ENCODE peak calls at places on chromosomes 3 and 15, in seven cellular contexts. G is uterus, V is stomach, Z is body of pancreas, T is K562, X is ovary, R is spleen. C is an unnamed sample.

GRCh38 chr3:55474213-55474632 is 12.9 kb downstream of the WNT5A start:
- DNase-seq in G (no peak), V (no peak), Z (no peak), T (no peak), X (no peak), R (no peak), C (no peak)

GRCh38 chr3:131216801-131217200 is 164.8 kb upstream of the NUDT16 start:
- DNase-seq in G (no peak), V (peak; percentile 25), Z (no peak), T (peak; percentile 16), X (peak; percentile 20), R (no peak), C (peak; percentile 42)

GRCh38 chr3:4642611-4643010 is 149.5 kb downstream of the ITPR1 start:
- DNase-seq in G (no peak), V (no peak), Z (no peak), T (no peak), X (no peak), R (no peak), C (no peak)

GRCh38 chr3:7263347-7264195 is 402.7 kb downstream of the GRM7 start:
- DNase-seq in G (no peak), V (no peak), Z (no peak), T (no peak), X (no peak), R (no peak), C (no peak)

GRCh38 chr3:114928989-114929620 is 218.0 kb downstream of the ZBTB20 start:
- DNase-seq in G (no peak), V (no peak), Z (no peak), T (no peak), X (no peak), R (no peak), C (no peak)

GRCh38 chr15:91855684-91856553 is 2.4 kb downstream of the SLCO3A1 start:
- DNase-seq in G (no peak), V (peak; percentile 55), Z (peak; percentile 24), T (no peak), X (no peak), R (no peak), C (no peak)

GRCh38 chr3:32432711-32433530 is 41.3 kb downstream of the CMTM7 start:
- DNase-seq in G (no peak), V (no peak), Z (no peak), T (no peak), X (no peak), R (no peak), C (no peak)

GRCh38 chr3:75059120-75059519 is 444.7 kb upstream of the CNTN3 start:
- DNase-seq in G (no peak), V (no peak), Z (no peak), T (no peak), X (no peak), R (no peak), C (no peak)

GRCh38 chr3:47163023-47163989 is 607 bp downstream of the SETD2 start:
- DNase-seq in G (peak; percentile 38), V (peak; percentile 48), Z (peak; percentile 55), T (peak; percentile 56), X (peak; percentile 41), R (peak; percentile 91), C (peak; percentile 38)

GRCh38 chr3:31908391-31909097 is 72.5 kb downstream of the OSBPL10 start:
- DNase-seq in G (no peak), V (no peak), Z (no peak), T (no peak), X (no peak), R (no peak), C (no peak)

GRCh38 chr15:27846722-27847420 is 252.2 kb downstream of the OCA2 start:
- DNase-seq in G (no peak), V (no peak), Z (no peak), T (no peak), X (no peak), R (no peak), C (no peak)

GRCh38 chr15:40358492-40359353 is 704 bp downstream of the DISP2 start:
- DNase-seq in G (no peak), V (no peak), Z (no peak), T (peak; percentile 61), X (no peak), R (peak; percentile 89), C (no peak)

GRCh38 chr3:135874035-135874434 is 91.5 kb upstream of the PPP2R3A start:
- DNase-seq in G (no peak), V (no peak), Z (no peak), T (no peak), X (no peak), R (no peak), C (no peak)

GRCh38 chr3:8523041-8523440 is 21.4 kb downstream of the LMCD1 start:
- DNase-seq in G (no peak), V (no peak), Z (no peak), T (no peak), X (no peak), R (no peak), C (no peak)

GRCh38 chr3:10964537-10965167 is 27.9 kb upstream of the SLC6A1 start:
- DNase-seq in G (no peak), V (no peak), Z (no peak), T (peak; percentile 51), X (no peak), R (no peak), C (peak; percentile 25)

GRCh38 chr3:42572278-42572677 is 9.5 kb downstream of the SEC22C start:
- DNase-seq in G (no peak), V (no peak), Z (peak; percentile 26), T (peak; percentile 75), X (no peak), R (no peak), C (peak; percentile 48)

GRCh38 chr3:13145131-13145825 is 72.0 kb upstream of the IQSEC1 start:
- DNase-seq in G (no peak), V (no peak), Z (no peak), T (peak; percentile 56), X (no peak), R (peak; percentile 32), C (no peak)

GRCh38 chr15:96657096-96657495 is 326.6 kb downstream of the NR2F2 start:
- DNase-seq in G (no peak), V (no peak), Z (no peak), T (no peak), X (no peak), R (no peak), C (no peak)

GRCh38 chr3:170724599-170724998 is 138.7 kb upstream of the SLC7A14 start:
- DNase-seq in G (peak; percentile 45), V (no peak), Z (peak; percentile 11), T (no peak), X (peak; percentile 49), R (no peak), C (no peak)

GRCh38 chr3:61605589-61606175 is 44.3 kb downstream of the PTPRG start:
- DNase-seq in G (no peak), V (no peak), Z (no peak), T (no peak), X (no peak), R (no peak), C (no peak)

DNA sequence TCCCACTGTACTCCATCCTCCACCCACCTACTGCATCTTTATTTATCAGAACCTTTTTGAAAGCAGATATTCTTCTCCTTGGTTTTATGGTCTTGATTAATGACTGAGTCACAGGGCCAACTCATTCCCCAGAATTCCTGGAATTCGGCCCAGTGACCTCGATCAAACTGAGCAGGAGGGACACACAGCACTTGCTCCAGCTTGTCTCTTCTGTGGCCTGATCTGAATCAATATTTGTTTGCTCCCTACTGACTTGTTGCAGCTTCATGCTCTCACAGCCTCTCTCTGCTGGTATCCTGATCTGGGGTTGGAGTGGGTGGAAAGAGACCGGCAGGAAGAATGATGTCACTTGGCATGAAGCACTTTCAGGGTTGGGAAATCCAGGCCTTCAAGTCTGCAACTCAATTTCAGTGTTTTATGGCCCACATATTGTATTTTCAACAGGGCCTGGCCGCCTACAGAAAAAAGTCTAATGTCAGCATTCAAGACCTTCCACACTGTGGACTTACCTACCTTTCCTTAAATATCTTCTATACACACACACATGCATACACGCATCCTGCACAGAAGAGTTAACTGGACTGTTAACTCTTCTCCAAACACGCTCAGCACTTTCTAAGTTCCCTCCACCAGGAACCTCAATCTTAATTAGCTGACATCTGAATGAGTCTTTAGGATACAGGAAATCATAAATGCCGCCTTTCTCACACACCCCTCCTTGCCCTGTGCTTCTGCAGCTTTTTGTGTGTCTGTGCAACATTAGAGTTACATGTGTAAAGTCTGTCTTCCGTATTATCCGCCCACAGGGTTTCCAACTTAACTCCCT is 4.6 kb downstream of the ANXA2 start:
- DNase-seq in G (peak; percentile 76), V (peak; percentile 55), Z (peak; percentile 78), T (peak; percentile 59), X (peak; percentile 59), R (no peak), C (no peak)
- TF ChIP-seq POLR2A in G (no peak), V (no peak), Z (no peak), T (no peak), X (peak; percentile 48), R (no peak), C (no peak)

DNA sequence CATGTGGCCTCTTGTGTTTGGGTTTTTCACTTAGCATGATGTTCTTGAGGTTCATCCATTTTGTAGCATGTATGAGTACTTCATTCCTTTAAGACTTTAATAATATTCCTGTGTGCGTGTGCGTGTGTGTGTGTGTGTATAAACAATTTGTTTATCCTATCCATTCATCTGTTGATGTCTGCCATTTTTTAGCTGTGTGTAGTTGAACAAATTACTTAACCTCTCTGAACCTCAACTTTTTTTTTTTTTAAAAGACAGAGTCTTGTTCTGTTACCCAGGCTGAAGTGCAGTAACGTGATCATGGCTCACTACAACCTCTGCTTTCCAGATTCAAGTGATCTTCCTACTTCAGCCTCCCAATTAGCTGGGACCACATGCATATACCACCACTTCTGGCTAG is 47.3 kb downstream of the EBLN2 start:
- DNase-seq in G (no peak), V (no peak), Z (no peak), T (no peak), X (no peak), R (no peak), C (no peak)
- TF ChIP-seq POLR2A in G (no peak), V (no peak), Z (no peak), T (no peak), X (no peak), R (no peak), C (no peak)

GRCh38 chr3:73781536-73781935 is 156.8 kb upstream of the PDZRN3 start:
- DNase-seq in G (no peak), V (no peak), Z (no peak), T (no peak), X (no peak), R (no peak), C (no peak)
- TF ChIP-seq POLR2A in G (no peak), V (no peak), Z (no peak), T (no peak), X (no peak), R (no peak), C (no peak)

DNA sequence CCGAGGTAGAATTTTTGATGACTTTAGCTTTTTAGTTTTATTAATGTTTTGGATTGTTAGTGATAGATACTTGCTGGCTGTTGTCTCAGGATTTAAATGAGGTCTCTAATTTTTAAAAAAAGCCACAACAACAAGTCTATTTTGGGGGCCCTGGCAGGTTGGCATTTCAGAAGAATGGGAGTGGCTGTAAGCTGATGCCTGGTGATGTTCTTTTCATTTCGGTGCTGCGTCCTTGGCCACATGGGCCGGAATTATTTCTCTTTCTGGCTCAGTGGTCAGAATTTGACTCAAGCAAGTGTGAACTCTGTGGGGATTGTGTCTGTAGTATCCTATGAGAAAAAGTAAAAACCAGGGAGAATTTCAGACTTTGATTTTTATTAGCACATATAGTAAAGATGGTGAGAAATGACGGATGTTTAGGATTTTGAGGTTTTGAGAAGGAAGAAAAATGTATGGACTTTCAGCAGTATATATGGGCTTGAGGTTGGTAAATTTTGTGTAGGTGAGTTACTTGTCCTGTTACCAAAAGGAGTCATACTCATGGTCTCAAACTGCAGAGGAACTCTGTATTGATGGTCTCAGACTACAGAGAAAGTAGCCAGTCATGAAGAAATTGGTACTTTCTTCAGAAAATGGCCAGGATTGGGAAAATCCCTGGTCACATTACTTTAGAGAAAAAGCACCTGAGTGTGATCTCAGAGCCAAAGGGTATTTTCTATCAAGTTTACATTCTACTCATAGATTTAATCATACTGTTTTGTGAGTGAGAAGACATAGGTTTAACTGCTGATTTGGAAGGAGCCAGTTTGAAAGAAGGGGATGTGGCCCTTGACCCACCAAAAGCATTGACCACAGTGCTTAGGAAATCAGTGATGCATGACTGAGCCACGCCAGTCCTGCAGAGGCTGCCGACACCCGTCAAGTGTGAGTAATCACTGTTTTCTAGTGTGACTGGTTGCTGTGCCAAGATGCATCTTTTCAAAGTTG is 203.3 kb downstream of the AKAP13 start:
- DNase-seq in G (no peak), V (peak; percentile 66), Z (no peak), T (no peak), X (peak; percentile 25), R (no peak), C (no peak)
- TF ChIP-seq POLR2A in G (no peak), V (no peak), Z (no peak), T (no peak), X (no peak), R (no peak), C (no peak)